ENCODE peak calls at places on chromosomes 4 and X, in seven cellular contexts. K, X, R, L, M, Y and A are unnamed samples.

GRCh38 chrX:77427586-77427985 is 19.6 kb upstream of the FGF16 start:
- DNase-seq in M (no peak), Y (no peak), X (no peak), K (no peak), R (no peak), L (no peak), A (no peak)

GRCh38 chrX:133335027-133335426 is 80.3 kb downstream of the GPC4 start:
- DNase-seq in M (peak; percentile 55), K (peak; percentile 8), R (no peak), L (no peak), Y (no peak), X (no peak), A (no peak)

GRCh38 chrX:105706041-105706440 is 116.3 kb upstream of the NRK start:
- DNase-seq in Y (no peak), X (no peak), K (no peak), L (no peak), R (no peak), M (peak; percentile 65), A (no peak)

GRCh38 chr4:40978548-40978947 is 228.8 kb downstream of the NSUN7 start:
- DNase-seq in L (no peak), M (peak; percentile 74), K (no peak), X (no peak), R (no peak), Y (no peak), A (no peak)

GRCh38 chr4:1211951-1212545 is 36.9 kb downstream of the CTBP1 start:
- DNase-seq in X (no peak), L (no peak), R (no peak), Y (no peak), K (peak; percentile 95), M (no peak), A (no peak)

GRCh38 chr4:154643493-154643892 is 31.0 kb upstream of the FGG start:
- DNase-seq in R (no peak), Y (no peak), M (peak; percentile 6), X (no peak), K (no peak), L (no peak), A (no peak)

GRCh38 chr4:65865489-65865888 is 195.2 kb upstream of the EPHA5 start:
- DNase-seq in M (no peak), L (no peak), Y (no peak), R (no peak), K (no peak), X (no peak), A (no peak)

GRCh38 chrX:123822965-123823364 is 36.9 kb upstream of the XIAP start:
- DNase-seq in R (no peak), M (no peak), K (no peak), Y (no peak), L (no peak), X (no peak), A (no peak)

GRCh38 chrX:41180194-41180902 is 95.1 kb downstream of the USP9X start:
- DNase-seq in R (no peak), Y (peak; percentile 8), K (peak; percentile 6), M (peak; percentile 70), L (peak; percentile 29), X (peak; percentile 1), A (no peak)

GRCh38 chrX:51975811-51976210 is 82.4 kb downstream of the MAGED1 start:
- DNase-seq in L (no peak), Y (no peak), K (no peak), M (no peak), X (no peak), R (no peak), A (no peak)

GRCh38 chrX:16666541-16666940 is 16.6 kb downstream of the S100G start:
- DNase-seq in K (no peak), X (no peak), R (no peak), Y (no peak), L (no peak), M (no peak), A (no peak)

GRCh38 chrX:17553451-17553850 is 178.5 kb downstream of the NHS start:
- DNase-seq in X (no peak), Y (no peak), L (no peak), R (no peak), M (peak; percentile 76), K (peak; percentile 13), A (no peak)

GRCh38 chrX:22430701-22431100 is 158.0 kb downstream of the CBLL2 start:
- DNase-seq in L (no peak), K (no peak), Y (no peak), R (no peak), X (no peak), M (peak; percentile 0), A (no peak)

GRCh38 chrX:150182176-150182575 is 180.9 kb upstream of the MAMLD1 start:
- DNase-seq in X (no peak), K (no peak), R (no peak), M (peak; percentile 48), L (no peak), Y (no peak), A (no peak)

GRCh38 chrX:153507484-153508178 is 9.8 kb upstream of the ATP2B3 start:
- DNase-seq in X (peak; percentile 65), R (peak; percentile 26), K (peak; percentile 58), Y (peak; percentile 81), M (peak; percentile 59), L (peak; percentile 78), A (peak; percentile 66)

GRCh38 chr4:126448093-126448820 is 1133.5 kb downstream of the FAT4 start:
- DNase-seq in L (no peak), X (no peak), Y (no peak), K (no peak), M (no peak), R (no peak), A (no peak)

GRCh38 chr4:76430519-76431388 is 4.3 kb upstream of the SHROOM3 start:
- DNase-seq in Y (no peak), M (peak; percentile 77), L (peak; percentile 3), R (no peak), K (peak; percentile 10), X (peak; percentile 16), A (peak; percentile 54)

GRCh38 chr4:2411786-2412510 is 6.5 kb downstream of the ZFYVE28 start:
- DNase-seq in X (no peak), R (no peak), L (no peak), M (no peak), K (no peak), Y (no peak), A (no peak)

GRCh38 chr4:83083925-83084475 is 30.5 kb downstream of the PLAC8 start:
- DNase-seq in M (no peak), Y (peak; percentile 46), L (peak; percentile 58), X (no peak), K (no peak), R (no peak), A (no peak)

GRCh38 chr4:107619065-107619464 is 101.0 kb downstream of the PAPSS1 start:
- DNase-seq in L (no peak), Y (no peak), M (peak; percentile 39), K (no peak), X (no peak), R (no peak), A (no peak)

GRCh38 chrX:5646818-5647217 is 581.8 kb downstream of the NLGN4X start:
- DNase-seq in K (no peak), Y (no peak), M (no peak), X (no peak), R (no peak), L (peak; percentile 11), A (no peak)

GRCh38 chr4:16582036-16582435 is 316.4 kb downstream of the LDB2 start:
- DNase-seq in X (no peak), M (no peak), Y (no peak), R (no peak), K (no peak), L (no peak), A (no peak)